ENCODE peak calls at places on chromosomes 6 and 20, in four cellular contexts. One of them, this sample, is unnamed.

GRCh38 chr20:654427-654770 is 1.4 kb upstream of the SRXN1 start:
- DNase-seq in astrocyte: no peak
- DNase-seq in BJ: no peak
- DNase-seq in GM20000: no peak
- DNase-seq in this sample: no peak

GRCh38 chr20:34249291-34249690 is 8.1 kb downstream of the ASIP start:
- DNase-seq in GM20000: peak
- DNase-seq in BJ: no peak
- DNase-seq in astrocyte: peak
- DNase-seq in this sample: peak

GRCh38 chr20:8131598-8132014 is 460 bp upstream of the PLCB1 start:
- DNase-seq in astrocyte: no peak
- DNase-seq in GM20000: peak
- DNase-seq in BJ: no peak
- DNase-seq in this sample: no peak

GRCh38 chr6:169849396-169849795 is 98.0 kb downstream of the ERMARD start:
- DNase-seq in astrocyte: no peak
- DNase-seq in GM20000: no peak
- DNase-seq in BJ: no peak
- DNase-seq in this sample: no peak

GRCh38 chr6:46925563-46926253 is 4.0 kb upstream of the ADGRF5 start:
- DNase-seq in BJ: peak
- DNase-seq in astrocyte: peak
- DNase-seq in GM20000: no peak
- DNase-seq in this sample: no peak

GRCh38 chr20:16219182-16219581 is 354.1 kb downstream of the KIF16B start:
- DNase-seq in BJ: no peak
- DNase-seq in astrocyte: no peak
- DNase-seq in GM20000: no peak
- DNase-seq in this sample: no peak

GRCh38 chr20:57555457-57556184 is 5.3 kb upstream of the PCK1 start:
- DNase-seq in astrocyte: no peak
- DNase-seq in GM20000: no peak
- DNase-seq in BJ: no peak
- DNase-seq in this sample: no peak

GRCh38 chr6:104682722-104683643 is 176.7 kb downstream of the HACE1 start:
- DNase-seq in astrocyte: peak
- DNase-seq in BJ: no peak
- DNase-seq in GM20000: peak
- DNase-seq in this sample: peak

GRCh38 chr6:68040312-68040778 is 594.7 kb upstream of the ADGRB3 start:
- DNase-seq in GM20000: no peak
- DNase-seq in BJ: no peak
- DNase-seq in astrocyte: no peak
- DNase-seq in this sample: no peak

GRCh38 chr20:49620364-49621240 is 52.7 kb upstream of the PTGIS start:
- DNase-seq in GM20000: peak
- DNase-seq in BJ: no peak
- DNase-seq in astrocyte: no peak
- DNase-seq in this sample: peak

GRCh38 chr6:168221497-168222079 is 98.0 kb downstream of the DACT2 start:
- DNase-seq in astrocyte: no peak
- DNase-seq in GM20000: no peak
- DNase-seq in BJ: no peak
- DNase-seq in this sample: no peak

GRCh38 chr6:5061152-5061551 is 24.0 kb upstream of the PPP1R3G start:
- DNase-seq in astrocyte: no peak
- DNase-seq in BJ: no peak
- DNase-seq in GM20000: no peak
- DNase-seq in this sample: no peak

GRCh38 chr20:48831702-48832422 is 4.1 kb upstream of the PREX1 start:
- DNase-seq in GM20000: no peak
- DNase-seq in astrocyte: no peak
- DNase-seq in BJ: no peak
- DNase-seq in this sample: no peak

GRCh38 chr20:62186096-62186426 is 3.2 kb downstream of the MTG2 start:
- DNase-seq in BJ: no peak
- DNase-seq in GM20000: no peak
- DNase-seq in astrocyte: no peak
- DNase-seq in this sample: no peak

GRCh38 chr20:62179162-62179504 is 3.7 kb upstream of the MTG2 start:
- DNase-seq in BJ: no peak
- DNase-seq in astrocyte: no peak
- DNase-seq in GM20000: no peak
- DNase-seq in this sample: no peak

GRCh38 chr20:62183426-62184142 is 756 bp downstream of the MTG2 start:
- DNase-seq in astrocyte: no peak
- DNase-seq in GM20000: no peak
- DNase-seq in BJ: no peak
- DNase-seq in this sample: no peak

GRCh38 chr20:62181808-62182207 is 1.0 kb upstream of the MTG2 start:
- DNase-seq in astrocyte: no peak
- DNase-seq in GM20000: no peak
- DNase-seq in BJ: no peak
- DNase-seq in this sample: no peak

DNA sequence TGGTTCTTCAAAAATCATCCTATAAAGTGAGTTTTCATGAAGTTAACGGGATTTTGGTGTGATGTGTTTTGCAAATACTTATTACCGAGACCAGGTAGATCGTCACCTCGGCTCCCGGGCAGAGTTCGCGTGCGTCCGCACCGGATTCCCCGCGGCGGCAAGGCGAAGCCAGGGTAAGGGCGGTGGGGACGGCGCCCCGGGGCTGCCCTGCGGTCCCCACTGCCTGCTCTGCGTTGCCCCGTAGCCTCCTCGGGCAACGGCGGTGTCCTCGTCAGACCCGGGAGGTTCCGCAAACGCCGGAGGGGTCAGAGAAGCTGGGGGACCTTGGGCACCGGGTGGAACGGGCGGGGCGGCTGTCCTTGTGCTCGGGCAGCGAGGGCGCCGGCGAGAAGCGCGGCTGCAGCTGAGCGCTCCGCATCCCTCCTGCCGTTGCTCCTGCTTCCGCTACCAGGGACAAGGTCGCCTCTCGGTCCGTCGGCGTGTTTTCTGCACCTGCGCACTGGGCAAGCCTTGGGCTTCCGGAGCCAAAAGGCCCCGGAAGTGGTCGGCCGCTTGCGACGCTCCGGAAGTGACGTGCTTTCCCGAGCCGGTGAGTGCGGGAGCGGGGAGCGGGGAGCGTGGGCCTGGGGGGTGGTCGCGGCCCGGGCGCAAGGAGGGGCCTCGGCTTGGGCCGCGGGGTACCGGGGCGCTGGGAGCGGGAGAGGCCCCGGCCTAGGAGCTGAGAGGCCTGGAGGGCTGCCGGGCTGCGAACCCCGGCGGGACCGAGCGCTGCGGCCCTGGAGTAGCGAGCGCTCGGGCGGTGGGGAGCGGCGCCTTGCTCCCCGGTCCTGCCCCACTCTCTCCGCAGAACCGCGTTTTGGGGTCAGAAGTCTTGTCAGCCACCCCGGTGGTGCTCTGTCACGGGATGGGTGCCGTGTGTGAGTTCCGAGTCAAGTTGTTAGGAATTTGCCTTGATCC is at the start of gene MTG2:
- DNase-seq in GM20000: peak
- DNase-seq in astrocyte: peak
- DNase-seq in BJ: peak
- DNase-seq in this sample: peak
- TF ChIP-seq CTCF in GM20000: no peak
- TF ChIP-seq CTCF in astrocyte: no peak
- TF ChIP-seq CTCF in BJ: no peak
- TF ChIP-seq CTCF in this sample: no peak

GRCh38 chr6:138128096-138128495 is 20.9 kb upstream of the PERP start:
- DNase-seq in astrocyte: no peak
- DNase-seq in GM20000: no peak
- DNase-seq in BJ: no peak
- DNase-seq in this sample: no peak

GRCh38 chr6:138124096-138124495 is 16.9 kb upstream of the PERP start:
- DNase-seq in GM20000: no peak
- DNase-seq in astrocyte: no peak
- DNase-seq in BJ: no peak
- DNase-seq in this sample: no peak

DNA sequence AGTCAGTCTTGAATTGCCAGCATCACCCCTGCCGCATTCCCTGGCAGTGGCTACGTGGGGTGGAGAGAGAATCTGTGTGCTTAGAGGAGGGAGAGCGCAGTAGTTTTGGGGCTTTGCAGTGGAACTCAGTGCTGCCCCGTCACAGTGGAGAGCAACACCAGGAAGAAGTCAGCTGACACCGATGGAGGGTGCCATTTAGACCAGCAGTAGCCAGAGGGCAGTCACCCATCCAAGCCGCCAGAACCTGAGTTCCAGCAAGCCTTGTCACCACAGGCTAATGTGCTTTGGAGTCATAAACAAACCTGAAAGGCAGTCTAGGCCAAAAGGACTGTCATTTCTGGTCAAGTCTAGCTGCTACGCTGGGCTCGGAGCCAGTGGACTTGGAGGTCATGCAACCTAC is 22.0 kb upstream of the PERP start:
- DNase-seq in GM20000: no peak
- DNase-seq in astrocyte: no peak
- DNase-seq in BJ: no peak
- DNase-seq in this sample: no peak
- TF ChIP-seq CTCF in GM20000: no peak
- TF ChIP-seq CTCF in astrocyte: no peak
- TF ChIP-seq CTCF in BJ: no peak
- TF ChIP-seq CTCF in this sample: no peak

DNA sequence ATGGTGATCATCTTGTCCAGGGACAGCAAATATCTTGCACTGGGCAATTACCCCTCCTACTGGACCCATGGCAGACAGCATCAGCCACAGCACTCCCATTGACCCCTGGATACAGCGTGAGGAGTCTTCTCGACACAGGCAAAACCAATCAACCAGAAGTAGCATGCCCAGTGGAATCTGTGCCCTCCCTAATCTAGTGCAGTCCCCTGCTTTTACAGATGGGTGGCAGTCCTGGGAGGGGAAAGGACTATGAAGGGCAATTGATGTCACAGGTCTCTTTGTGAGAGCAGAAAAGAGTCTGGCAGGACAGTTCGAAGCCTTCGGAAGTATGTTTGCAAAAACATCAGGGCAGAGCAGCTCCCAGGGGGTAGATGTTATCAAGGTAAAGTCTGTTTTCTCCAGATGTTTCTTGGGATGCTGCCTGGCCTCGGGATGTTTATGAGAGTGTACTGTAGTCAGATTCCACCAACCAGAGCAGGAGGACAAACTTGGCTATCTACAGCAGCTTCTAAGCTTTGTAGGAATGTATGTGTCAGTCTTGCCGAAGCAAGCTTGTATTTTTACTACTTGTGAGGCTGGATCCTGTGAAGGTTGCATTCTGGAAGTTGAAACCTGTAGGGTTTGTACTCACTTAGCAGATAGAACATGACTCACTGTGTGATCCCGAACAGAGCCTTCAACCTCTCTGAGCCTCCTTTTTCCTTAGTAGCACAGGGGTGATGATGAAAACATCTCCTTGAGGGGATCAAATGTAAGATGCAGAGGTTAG is 63.0 kb upstream of the MYL9 start:
- DNase-seq in BJ: no peak
- DNase-seq in astrocyte: no peak
- DNase-seq in GM20000: no peak
- DNase-seq in this sample: no peak
- TF ChIP-seq CTCF in BJ: no peak
- TF ChIP-seq CTCF in astrocyte: no peak
- TF ChIP-seq CTCF in GM20000: no peak
- TF ChIP-seq CTCF in this sample: no peak

DNA sequence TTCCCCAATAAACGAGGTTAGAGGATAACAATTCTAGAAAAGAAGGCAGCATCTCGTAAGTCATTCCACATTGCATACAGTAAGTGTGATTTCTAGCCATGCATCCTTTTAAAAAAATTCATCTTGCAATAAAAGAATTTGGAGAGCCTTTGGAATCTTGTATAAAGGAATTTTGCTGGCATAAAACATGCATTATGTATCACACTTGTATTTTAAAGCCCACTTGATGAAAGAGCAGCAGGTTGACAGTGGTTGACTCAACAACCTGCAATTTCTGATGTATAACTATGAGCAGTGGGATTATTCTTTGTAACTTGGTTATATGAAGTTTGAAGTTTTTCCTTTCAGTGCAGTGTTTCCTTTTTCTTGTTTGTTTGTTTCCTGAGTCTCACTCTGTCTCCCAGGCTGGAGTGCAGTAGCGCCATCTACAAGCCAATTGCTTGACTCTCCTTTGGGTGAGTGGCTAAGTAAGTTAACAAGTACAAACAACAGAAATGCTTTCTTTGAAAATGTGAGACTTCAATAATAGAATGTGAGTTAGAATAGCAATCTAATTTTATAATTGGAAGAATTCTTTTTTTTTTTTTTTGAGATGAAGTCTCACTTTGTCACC is 39.9 kb downstream of the JARID2 start:
- DNase-seq in GM20000: no peak
- DNase-seq in astrocyte: peak
- DNase-seq in BJ: no peak
- DNase-seq in this sample: no peak
- TF ChIP-seq CTCF in GM20000: no peak
- TF ChIP-seq CTCF in astrocyte: no peak
- TF ChIP-seq CTCF in BJ: no peak
- TF ChIP-seq CTCF in this sample: no peak

GRCh38 chr6:128491041-128491642 is 29.3 kb downstream of the PTPRK start:
- DNase-seq in GM20000: no peak
- DNase-seq in astrocyte: peak
- DNase-seq in BJ: no peak
- DNase-seq in this sample: no peak

GRCh38 chr6:128482642-128483041 is 37.8 kb downstream of the PTPRK start:
- DNase-seq in astrocyte: no peak
- DNase-seq in BJ: no peak
- DNase-seq in GM20000: no peak
- DNase-seq in this sample: no peak

GRCh38 chr6:128487746-128488145 is 32.7 kb downstream of the PTPRK start:
- DNase-seq in astrocyte: peak
- DNase-seq in GM20000: no peak
- DNase-seq in BJ: no peak
- DNase-seq in this sample: no peak

GRCh38 chr6:128483472-128484135 is 36.8 kb downstream of the PTPRK start:
- DNase-seq in BJ: no peak
- DNase-seq in GM20000: no peak
- DNase-seq in astrocyte: no peak
- DNase-seq in this sample: no peak

DNA sequence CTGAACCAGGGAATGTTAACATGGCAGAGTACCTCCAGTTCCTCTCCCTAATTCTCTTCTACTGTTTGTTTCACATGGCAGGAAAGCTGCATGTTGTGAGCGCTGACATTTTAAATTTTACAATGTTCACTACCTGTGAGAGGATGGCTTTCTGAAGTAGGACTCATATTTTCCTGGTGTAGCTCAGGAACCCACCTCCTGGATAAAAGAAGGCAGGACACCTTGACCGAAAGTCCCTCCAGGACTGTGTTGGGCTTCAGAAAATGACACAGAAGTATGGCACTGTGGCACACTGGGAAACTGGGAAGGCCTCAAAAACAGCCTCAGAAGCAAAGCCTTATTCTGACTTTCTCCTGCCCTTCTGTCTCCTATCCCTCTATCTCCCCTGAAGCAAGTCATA is 33.3 kb downstream of the PTPRK start:
- DNase-seq in GM20000: no peak
- DNase-seq in astrocyte: no peak
- DNase-seq in BJ: no peak
- DNase-seq in this sample: no peak
- TF ChIP-seq CTCF in GM20000: no peak
- TF ChIP-seq CTCF in astrocyte: peak
- TF ChIP-seq CTCF in BJ: peak
- TF ChIP-seq CTCF in this sample: no peak

This sample was measured in GM13976.